ENCODE peak calls at places on chromosomes 16 and 17, in seven cellular contexts. B is myocyte; Y is LoVo; P is left colon; W is effector memory CD4-positive, alpha-beta T cell; N is tibial nerve; Q is AG04449. M is an unnamed sample.

GRCh38 chr17:75783803-75784472 is 668 bp upstream of the UNK start:
- DNase-seq in Y (no peak), Q (no peak), W (no peak), N (no peak), P (peak), B (no peak), M (no peak)

GRCh38 chr17:70517808-70518207 is 348.5 kb downstream of the KCNJ2 start:
- DNase-seq in W (no peak), N (no peak), Y (no peak), B (no peak), P (no peak), Q (no peak), M (no peak)

GRCh38 chr17:41415833-41416335 is 8.5 kb downstream of the KRT37 start:
- DNase-seq in W (no peak), B (peak), P (no peak), Y (no peak), Q (no peak), N (no peak), M (no peak)

GRCh38 chr17:28511858-28512461 is 5.8 kb downstream of the FOXN1 start:
- DNase-seq in P (no peak), W (no peak), N (no peak), Y (no peak), B (no peak), Q (no peak), M (no peak)

GRCh38 chr16:87418216-87418615 is 26.1 kb downstream of the MAP1LC3B start:
- DNase-seq in W (no peak), P (no peak), B (no peak), N (no peak), Q (no peak), Y (no peak), M (no peak)

GRCh38 chr17:4632583-4632923 is 8.9 kb downstream of the ALOX15 start:
- DNase-seq in W (no peak), B (no peak), P (no peak), N (no peak), Q (no peak), Y (no peak), M (no peak)

GRCh38 chr17:21286066-21286770 is 1.7 kb downstream of the MAP2K3 start:
- DNase-seq in W (no peak), Q (peak), B (peak), Y (peak), P (peak), N (peak), M (no peak)

GRCh38 chr17:64765191-64765889 is 103.2 kb upstream of the SMURF2 start:
- DNase-seq in P (no peak), B (no peak), Q (no peak), Y (no peak), N (no peak), W (no peak), M (no peak)

GRCh38 chr17:9959377-9959981 is 54.4 kb upstream of the RCVRN start:
- DNase-seq in P (peak), Y (peak), Q (no peak), N (no peak), B (no peak), W (no peak), M (no peak)

M was measured in stimulated activated CD8-positive, alpha-beta memory T cell treated with anti-CD3 and anti-CD28 coated beads, Interleukin-2, amount 100 ng/mL, for 1 hour.